ENCODE peak calls at places on chromosomes 6 and 20, in eight cellular contexts. G is upper lobe of right lung, W is IMR-90, H is ovary, B is cardiac fibroblast, Q is PC-3, C is fibroblast of lung, J is stomach. T is an unnamed sample.

GRCh38 chr6:160217073-160217472 is 41.5 kb downstream of the SLC22A2 start:
- DNase-seq in J (no peak), G (no peak), H (no peak), C (no peak), B (peak), W (no peak), Q (no peak), T (no peak)

GRCh38 chr20:5109276-5109675 is 10.5 kb downstream of the PCNA start:
- DNase-seq in Q (no peak), J (no peak), H (no peak), C (no peak), G (no peak), W (no peak), B (no peak), T (no peak)

GRCh38 chr20:53622247-53623114 is 28.8 kb upstream of the ZNF217 start:
- DNase-seq in C (no peak), G (no peak), Q (no peak), B (no peak), W (no peak), J (peak), H (no peak), T (peak)

GRCh38 chr6:25490018-25490865 is 161.8 kb upstream of the SCGN start:
- DNase-seq in W (peak), J (peak), G (peak), Q (peak), B (peak), C (peak), H (peak), T (peak)

GRCh38 chr6:157235600-157236039 is 87.7 kb downstream of the TMEM242 start:
- DNase-seq in W (peak), Q (no peak), B (peak), G (no peak), J (peak), H (peak), C (peak), T (peak)

GRCh38 chr6:106530026-106530425 is 99.3 kb downstream of the RTN4IP1 start:
- DNase-seq in C (no peak), W (no peak), Q (no peak), G (no peak), H (no peak), B (no peak), J (no peak), T (no peak)

GRCh38 chr6:118844915-118845314 is 49.0 kb upstream of the ASF1A start:
- DNase-seq in B (no peak), W (peak), C (no peak), H (no peak), Q (no peak), G (no peak), J (no peak), T (no peak)

GRCh38 chr6:26327450-26328264 is 37.3 kb upstream of the BTN3A2 start:
- DNase-seq in J (no peak), C (peak), H (no peak), G (no peak), W (peak), B (peak), Q (peak), T (peak)

GRCh38 chr6:3918474-3918873 is 69.3 kb downstream of the FAM50B start:
- DNase-seq in J (no peak), Q (no peak), H (no peak), B (no peak), W (no peak), C (no peak), G (no peak), T (no peak)

GRCh38 chr20:59498291-59498690 is 106.0 kb upstream of the PHACTR3 start:
- DNase-seq in G (no peak), H (no peak), B (no peak), W (no peak), J (no peak), C (no peak), Q (no peak), T (no peak)

GRCh38 chr6:69868252-69868804 is 2.0 kb downstream of the COL19A1 start:
- DNase-seq in J (no peak), Q (no peak), B (no peak), C (no peak), H (no peak), W (no peak), G (no peak), T (no peak)
- TF ChIP-seq CTCF in J (no peak), Q (no peak), B (no peak), C (no peak), H (no peak), W (no peak), G (no peak), T (no peak)

GRCh38 chr6:168451805-168452204 is 10.8 kb downstream of the SMOC2 start:
- DNase-seq in G (no peak), C (no peak), B (no peak), W (no peak), J (no peak), Q (no peak), H (no peak), T (no peak)
- H3K4me3 ChIP-seq in G (no peak), C (no peak), B (no peak), W (no peak), J (no peak), Q (no peak), H (no peak), T (no peak)

GRCh38 chr20:49337357-49337756 is 59.5 kb upstream of the ZNFX1 start:
- DNase-seq in J (no peak), W (no peak), Q (no peak), C (no peak), G (no peak), B (no peak), H (no peak), T (no peak)
- TF ChIP-seq CTCF in J (no peak), W (no peak), Q (no peak), C (no peak), G (no peak), B (no peak), H (no peak), T (no peak)

DNA sequence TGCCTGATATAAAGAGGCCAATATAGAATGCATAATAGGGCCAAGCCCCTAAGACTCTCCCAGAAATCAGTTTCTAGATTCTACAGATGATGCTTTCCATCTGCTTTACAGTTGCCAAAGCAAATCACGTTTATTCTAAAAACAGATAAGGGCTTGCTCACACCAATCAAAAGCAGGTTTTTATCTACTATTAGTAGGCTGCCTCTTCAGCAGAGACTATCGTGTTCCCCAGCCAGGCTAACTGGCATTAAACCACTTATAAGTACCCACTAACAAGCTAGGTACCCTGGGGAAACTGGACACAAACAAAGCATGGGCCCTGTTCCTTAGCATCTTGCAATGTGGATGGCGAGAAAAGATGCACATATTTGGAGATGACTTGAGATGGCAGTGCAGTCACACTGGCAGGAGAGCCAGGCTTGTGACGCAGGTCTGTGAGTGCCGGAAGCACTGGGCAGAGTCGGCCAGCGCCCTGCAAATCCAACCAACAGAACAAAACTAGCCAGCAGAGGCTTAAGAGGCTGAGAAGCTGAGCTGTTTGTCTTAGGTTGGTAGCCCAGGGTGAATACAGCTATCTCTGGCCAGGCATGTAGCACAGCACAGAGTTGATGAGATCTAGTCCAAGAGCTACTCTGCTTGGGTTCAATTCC is 73.4 kb downstream of the GFOD1 start:
- DNase-seq in Q (no peak), B (peak), J (no peak), G (no peak), C (peak), W (peak), H (no peak), T (no peak)
- H3K4me3 ChIP-seq in Q (no peak), B (no peak), J (no peak), G (no peak), C (no peak), W (no peak), H (no peak), T (no peak)